ENCODE peak calls at places on chromosome 6, in four cellular contexts. O is SK-N-SH, S is GM12878, X is K562. C is an unnamed sample.

GRCh38 chr6:84284428-84285033 is 57.1 kb upstream of the CEP162 start:
- DNase-seq in S (no peak), O (peak; percentile 50), X (peak; percentile 18), C (peak; percentile 16)

GRCh38 chr6:56742122-56742791 is 99.6 kb upstream of the DST start:
- DNase-seq in S (no peak), X (no peak), O (no peak), C (no peak)

GRCh38 chr6:43278524-43279078 is 19.5 kb upstream of the SLC22A7 start:
- DNase-seq in X (no peak), O (no peak), S (no peak), C (no peak)

GRCh38 chr6:154041001-154041400 is 2.0 kb downstream of the OPRM1 start:
- DNase-seq in O (no peak), X (no peak), S (no peak), C (no peak)

GRCh38 chr6:108287373-108287772 is 7.5 kb upstream of the AFG1L start:
- DNase-seq in S (no peak), O (no peak), X (no peak), C (no peak)

GRCh38 chr6:156816505-156816904 is 39.3 kb downstream of the ARID1B start:
- DNase-seq in S (no peak), X (no peak), O (no peak), C (no peak)

GRCh38 chr6:102853249-102853955 is 1459.9 kb downstream of the GRIK2 start:
- DNase-seq in X (no peak), S (no peak), O (peak; percentile 38), C (no peak)

GRCh38 chr6:116954938-116955337 is 77.9 kb downstream of the RFX6 start:
- DNase-seq in X (no peak), O (no peak), S (no peak), C (no peak)

GRCh38 chr6:41457303-41457670 is 88.9 kb upstream of the FOXP4 start:
- DNase-seq in S (no peak), X (no peak), O (no peak), C (no peak)

GRCh38 chr6:144847906-144848305 is 562.8 kb downstream of the UTRN start:
- DNase-seq in S (no peak), X (no peak), O (no peak), C (no peak)

GRCh38 chr6:64988148-64988547 is 718.9 kb downstream of the EYS start:
- DNase-seq in X (no peak), S (no peak), O (no peak), C (no peak)

GRCh38 chr6:93858213-93858612 is 438.9 kb upstream of the EPHA7 start:
- DNase-seq in S (no peak), X (no peak), O (no peak), C (no peak)

GRCh38 chr6:35299674-35300073 is 2.1 kb downstream of the DEF6 start:
- DNase-seq in S (no peak), X (no peak), O (no peak), C (no peak)

GRCh38 chr6:141415896-141416295 is 716.8 kb upstream of the GJE1 start:
- DNase-seq in O (no peak), X (no peak), S (no peak), C (no peak)

GRCh38 chr6:90083891-90084290 is 189.6 kb downstream of the GJA10 start:
- DNase-seq in X (peak; percentile 38), O (no peak), S (peak; percentile 19), C (no peak)

GRCh38 chr6:170224694-170225660 is 65.9 kb downstream of the DLL1 start:
- DNase-seq in S (no peak), O (no peak), X (no peak), C (no peak)

GRCh38 chr6:34476941-34477340 is 11.1 kb downstream of the PACSIN1 start:
- DNase-seq in O (no peak), X (no peak), S (no peak), C (no peak)

GRCh38 chr6:133092771-133093170 is 148.4 kb upstream of the EYA4 start:
- DNase-seq in X (no peak), S (no peak), O (no peak), C (no peak)

GRCh38 chr6:91483415-91483814 is 896.5 kb upstream of the MAP3K7 start:
- DNase-seq in O (no peak), S (no peak), X (no peak), C (no peak)

GRCh38 chr6:39941138-39941537 is 6.9 kb upstream of the MOCS1 start:
- DNase-seq in X (no peak), S (no peak), O (no peak), C (no peak)

GRCh38 chr6:139376604-139377218 is 2.3 kb upstream of the CITED2 start:
- DNase-seq in X (no peak), O (no peak), S (no peak), C (peak; percentile 15)

GRCh38 chr6:129598244-129599187 is 111.5 kb downstream of the ARHGAP18 start:
- DNase-seq in S (peak; percentile 76), X (peak; percentile 52), O (peak; percentile 21), C (no peak)

GRCh38 chr6:617485-618100 is 39.3 kb downstream of the HUS1B start:
- DNase-seq in X (no peak), O (peak; percentile 21), S (no peak), C (peak; percentile 38)

GRCh38 chr6:44056392-44057237 is 70.6 kb downstream of the MRPL14 start:
- DNase-seq in X (no peak), S (no peak), O (peak; percentile 83), C (no peak)

GRCh38 chr6:51292659-51293058 is 474.0 kb downstream of the TFAP2B start:
- DNase-seq in X (no peak), O (no peak), S (no peak), C (no peak)

GRCh38 chr6:70345619-70346018 is 42.7 kb upstream of the COL9A1 start:
- DNase-seq in O (no peak), S (no peak), X (no peak), C (no peak)

GRCh38 chr6:78231002-78231401 is 578.2 kb downstream of the MEI4 start:
- DNase-seq in X (no peak), S (no peak), O (no peak), C (no peak)

DNA sequence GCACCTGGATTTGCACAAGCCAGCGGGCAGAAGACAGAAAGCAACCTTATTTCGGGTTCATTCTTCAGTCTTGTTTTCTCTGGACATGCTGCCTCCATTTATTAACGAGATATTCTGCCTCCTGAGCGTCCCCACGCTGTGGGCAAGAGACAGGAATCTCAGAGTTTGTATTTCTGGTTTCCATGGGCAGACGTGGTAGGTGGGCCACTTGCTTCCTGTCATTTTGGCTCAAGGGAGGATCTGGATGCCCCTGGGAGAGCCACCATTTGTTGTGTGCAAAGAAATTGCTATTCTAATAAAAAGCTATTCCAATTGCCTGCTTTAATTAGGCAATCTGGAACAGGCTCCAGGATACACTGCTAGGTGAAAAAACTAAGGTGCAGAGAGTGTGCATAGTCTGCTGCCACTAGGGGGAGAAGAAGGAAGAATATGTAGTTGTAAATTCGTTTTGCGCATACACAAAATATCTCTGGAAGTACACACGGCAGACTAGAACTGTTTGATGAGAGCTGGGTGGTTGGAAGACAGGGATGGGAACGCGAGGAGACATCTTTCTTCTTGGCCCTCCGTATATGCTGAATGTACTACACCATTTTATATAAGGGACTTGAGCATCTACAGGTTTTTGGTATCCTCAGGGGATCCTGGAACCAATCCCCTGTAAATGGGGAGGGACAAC is 30.1 kb upstream of the SLC16A10 start:
- DNase-seq in X (peak; percentile 57), O (peak; percentile 48), S (no peak), C (no peak)
- TF ChIP-seq USF1 in X (no peak), O (no peak), S (no peak), C (no peak)

GRCh38 chr6:31114540-31114876 is at the start of gene PSORS1C1:
- DNase-seq in S (no peak), O (no peak), X (no peak), C (no peak)

GRCh38 chr6:31112478-31112877 is at the start of gene C6orf15:
- DNase-seq in O (no peak), X (no peak), S (no peak), C (no peak)

GRCh38 chr6:31115941-31116560 is 1.5 kb downstream of the PSORS1C1 start:
- DNase-seq in S (no peak), X (no peak), O (no peak), C (no peak)

GRCh38 chr6:31114970-31115849 is 610 bp downstream of the PSORS1C1 start:
- DNase-seq in S (no peak), X (no peak), O (no peak), C (no peak)

DNA sequence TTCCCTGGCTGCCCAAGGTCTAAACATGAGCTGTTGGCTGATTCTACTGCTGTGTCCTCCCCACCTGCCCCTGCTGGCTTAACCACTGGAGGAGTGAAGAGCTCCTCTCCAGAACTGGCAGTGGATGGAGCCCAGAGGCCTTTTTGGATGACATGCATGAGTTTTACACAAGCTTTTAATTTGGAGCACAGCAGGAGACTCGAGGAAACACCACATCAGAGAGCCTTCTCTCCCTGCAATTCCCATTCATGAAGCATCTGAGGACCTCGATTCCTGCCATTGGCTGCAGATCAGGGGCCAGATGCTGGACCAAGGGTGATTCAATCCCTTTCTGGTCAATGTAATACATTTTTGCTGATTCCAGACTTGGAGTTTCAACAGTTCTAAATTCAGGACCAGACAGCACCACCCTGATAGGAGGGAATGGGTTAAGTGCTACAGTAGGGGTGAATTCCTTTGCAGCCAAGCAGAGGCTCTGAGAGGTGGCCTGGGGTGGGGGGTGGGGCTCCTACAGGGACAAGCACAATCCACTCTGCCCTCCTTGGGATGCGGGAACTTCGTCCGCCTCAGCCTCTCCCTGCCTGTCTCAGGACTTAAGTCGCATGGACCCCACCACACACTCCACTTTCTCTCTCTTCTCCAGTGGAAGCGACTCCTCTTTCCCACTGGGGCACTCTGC is 600 bp upstream of the PSORS1C1 start:
- DNase-seq in S (no peak), O (no peak), X (no peak), C (no peak)
- TF ChIP-seq CTCF in S (no peak), O (no peak), X (no peak), C (no peak)

DNA sequence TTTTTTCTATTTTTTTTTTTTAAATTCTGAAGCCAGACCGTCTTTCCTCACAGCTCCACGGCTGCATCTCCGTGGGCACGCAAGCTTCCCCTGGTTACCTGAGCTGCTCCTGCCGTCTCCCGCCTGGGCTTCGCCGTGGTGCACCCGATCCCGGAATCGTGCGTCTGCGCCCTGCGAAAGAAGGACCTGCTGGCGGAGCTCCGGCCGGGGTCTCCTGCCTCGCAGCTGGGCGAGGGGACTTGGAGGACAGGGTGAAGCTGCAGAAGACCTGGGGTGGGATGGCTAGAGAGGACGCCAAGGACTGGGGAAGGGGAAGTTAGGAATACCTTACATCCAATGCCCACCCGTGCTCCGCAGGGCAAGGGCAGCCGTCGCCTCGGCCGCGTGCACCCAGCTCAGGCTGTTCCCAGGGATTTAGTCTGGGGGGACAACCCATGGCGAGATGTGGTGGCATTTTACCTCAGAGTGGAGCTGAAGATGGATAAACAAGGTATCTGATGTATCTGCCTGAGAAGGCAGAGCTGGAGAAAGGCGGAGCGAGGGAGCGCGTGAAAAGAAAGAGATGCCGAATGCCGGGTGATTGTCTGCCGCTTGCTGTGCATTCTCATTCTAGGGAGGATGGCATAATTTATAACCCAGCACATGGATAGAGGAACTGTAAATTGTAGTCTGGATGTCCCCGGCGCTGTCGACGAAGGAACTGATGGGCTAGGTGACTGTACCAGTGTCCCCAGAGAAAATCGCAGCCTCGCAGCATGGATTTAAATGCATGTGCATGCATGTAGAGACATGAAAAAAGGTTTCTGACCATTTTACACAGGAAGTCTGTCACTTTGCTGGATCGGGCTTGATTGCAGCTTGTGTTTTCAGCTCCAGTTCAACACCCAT is 150.0 kb downstream of the PRL start:
- DNase-seq in O (peak; percentile 40), X (no peak), S (no peak), C (no peak)
- TF ChIP-seq USF1 in O (no peak), X (no peak), S (no peak), C (no peak)

DNA sequence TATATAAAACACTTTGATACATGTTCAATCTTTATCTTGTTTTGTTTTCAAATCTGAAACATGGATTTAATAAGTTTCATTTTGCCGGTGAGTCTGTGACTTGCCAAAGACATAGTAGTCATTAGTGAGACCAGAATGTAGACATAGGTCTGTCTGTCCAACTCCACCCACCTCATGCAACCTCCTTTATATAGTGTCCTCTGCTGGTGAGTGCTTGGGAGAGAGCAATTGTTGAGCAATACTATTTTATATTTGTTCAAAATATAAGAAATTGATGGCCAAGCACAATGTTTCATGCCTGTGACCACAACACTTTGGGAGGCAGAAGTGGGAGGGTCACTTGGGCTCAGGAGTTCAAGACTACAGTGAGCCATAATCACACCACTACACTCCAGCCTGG is 10.8 kb upstream of the LY86 start:
- DNase-seq in O (no peak), S (no peak), X (no peak), C (no peak)
- TF ChIP-seq CTCF in O (no peak), S (no peak), X (no peak), C (no peak)